ENCODE peak calls at places on chromosomes 12 and 14, in eight cellular contexts. L is mammary epithelial cell, Y is MCF 10A, H is coronary artery, K is fibroblast of mammary gland, N is nephron progenitor cell, I is fibroblast of lung, O is type B pancreatic cell. B is an unnamed sample.
A peak's percentile ranks its signal among the peaks of the same experiment; 100 is the strongest.

GRCh38 chr12:91155990-91156389 is 26.6 kb downstream of the DCN start:
- DNase-seq in L (no peak), Y (no peak), H (no peak), K (no peak), N (no peak), I (no peak), O (no peak), B (no peak)

GRCh38 chr14:90750701-90751100 is 65.5 kb downstream of the TTC7B start:
- DNase-seq in L (no peak), Y (no peak), H (no peak), K (no peak), N (no peak), I (no peak), O (no peak), B (peak; percentile 8)

GRCh38 chr14:32703246-32703645 is 235.4 kb upstream of the NPAS3 start:
- DNase-seq in L (no peak), Y (no peak), H (no peak), K (peak; percentile 43), N (no peak), I (peak; percentile 63), O (no peak), B (no peak)

GRCh38 chr14:66359500-66359899 is 126.7 kb upstream of the CCDC196 start:
- DNase-seq in L (peak; percentile 25), Y (peak; percentile 65), H (no peak), K (peak; percentile 77), N (peak; percentile 31), I (peak; percentile 67), O (no peak), B (no peak)

GRCh38 chr12:76895796-76896195 is 17.0 kb upstream of the CSRP2 start:
- DNase-seq in L (no peak), Y (no peak), H (no peak), K (no peak), N (no peak), I (no peak), O (no peak), B (no peak)

GRCh38 chr12:123938679-123939480 is 33.8 kb downstream of the CCDC92 start:
- DNase-seq in L (no peak), Y (no peak), H (no peak), K (peak; percentile 6), N (peak; percentile 35), I (no peak), O (no peak), B (no peak)

GRCh38 chr12:81800298-81801148 is 41.4 kb upstream of the PPFIA2 start:
- DNase-seq in L (no peak), Y (no peak), H (peak; percentile 77), K (peak; percentile 71), N (no peak), I (peak; percentile 79), O (no peak), B (no peak)

GRCh38 chr12:89439946-89440345 is 84.7 kb downstream of the GALNT4 start:
- DNase-seq in L (peak; percentile 60), Y (peak; percentile 30), H (no peak), K (peak; percentile 70), N (no peak), I (peak; percentile 66), O (no peak), B (no peak)

GRCh38 chr12:15778126-15778525 is 11.1 kb downstream of the EPS8 start:
- DNase-seq in L (peak; percentile 59), Y (no peak), H (no peak), K (peak; percentile 54), N (no peak), I (peak; percentile 88), O (no peak), B (no peak)

GRCh38 chr12:15777355-15778012 is 11.7 kb downstream of the EPS8 start:
- DNase-seq in L (no peak), Y (no peak), H (no peak), K (no peak), N (no peak), I (peak; percentile 20), O (no peak), B (no peak)

GRCh38 chr12:15782667-15783066 is 6.5 kb downstream of the EPS8 start:
- DNase-seq in L (no peak), Y (peak; percentile 51), H (no peak), K (peak; percentile 66), N (no peak), I (peak; percentile 74), O (no peak), B (no peak)

GRCh38 chr12:15783288-15783687 is 5.9 kb downstream of the EPS8 start:
- DNase-seq in L (no peak), Y (no peak), H (no peak), K (no peak), N (no peak), I (peak; percentile 24), O (no peak), B (no peak)

DNA sequence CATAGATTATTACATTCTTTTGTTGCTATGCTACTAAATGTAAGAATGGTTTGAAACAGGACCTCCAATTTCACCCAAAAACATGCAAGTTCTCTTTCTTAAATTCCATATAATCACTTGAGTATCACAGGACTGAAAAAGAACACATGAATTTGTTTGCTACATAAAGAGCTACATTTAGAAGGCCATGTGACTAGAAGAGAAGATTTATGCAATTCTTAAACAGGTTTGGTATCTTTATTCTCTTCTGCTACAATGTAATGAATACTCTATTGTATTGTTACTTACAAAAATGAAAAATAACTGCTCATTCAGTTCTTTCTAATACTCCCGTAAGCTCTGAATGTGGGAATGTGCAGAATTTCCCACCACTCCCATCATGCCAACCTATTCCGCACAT is 9.3 kb downstream of the EPS8 start:
- DNase-seq in L (peak; percentile 25), Y (no peak), H (no peak), K (no peak), N (no peak), I (peak; percentile 2), O (no peak), B (no peak)
- TF ChIP-seq CTCF in L (no peak), Y (no peak), H (no peak), K (no peak), N (no peak), I (no peak), O (no peak), B (no peak)

GRCh38 chr14:23055621-23056256 is 1.6 kb downstream of the CDH24 start:
- DNase-seq in L (no peak), Y (peak; percentile 46), H (no peak), K (peak; percentile 51), N (no peak), I (peak; percentile 34), O (no peak), B (no peak)

GRCh38 chr14:23055147-23055550 is 2.2 kb downstream of the CDH24 start:
- DNase-seq in L (no peak), Y (no peak), H (no peak), K (no peak), N (no peak), I (no peak), O (no peak), B (no peak)

GRCh38 chr14:23052671-23053070 is 4.6 kb downstream of the CDH24 start:
- DNase-seq in L (no peak), Y (no peak), H (no peak), K (no peak), N (no peak), I (no peak), O (no peak), B (no peak)

GRCh38 chr14:23053426-23053825 is 3.9 kb downstream of the CDH24 start:
- DNase-seq in L (no peak), Y (no peak), H (no peak), K (no peak), N (no peak), I (no peak), O (no peak), B (no peak)

DNA sequence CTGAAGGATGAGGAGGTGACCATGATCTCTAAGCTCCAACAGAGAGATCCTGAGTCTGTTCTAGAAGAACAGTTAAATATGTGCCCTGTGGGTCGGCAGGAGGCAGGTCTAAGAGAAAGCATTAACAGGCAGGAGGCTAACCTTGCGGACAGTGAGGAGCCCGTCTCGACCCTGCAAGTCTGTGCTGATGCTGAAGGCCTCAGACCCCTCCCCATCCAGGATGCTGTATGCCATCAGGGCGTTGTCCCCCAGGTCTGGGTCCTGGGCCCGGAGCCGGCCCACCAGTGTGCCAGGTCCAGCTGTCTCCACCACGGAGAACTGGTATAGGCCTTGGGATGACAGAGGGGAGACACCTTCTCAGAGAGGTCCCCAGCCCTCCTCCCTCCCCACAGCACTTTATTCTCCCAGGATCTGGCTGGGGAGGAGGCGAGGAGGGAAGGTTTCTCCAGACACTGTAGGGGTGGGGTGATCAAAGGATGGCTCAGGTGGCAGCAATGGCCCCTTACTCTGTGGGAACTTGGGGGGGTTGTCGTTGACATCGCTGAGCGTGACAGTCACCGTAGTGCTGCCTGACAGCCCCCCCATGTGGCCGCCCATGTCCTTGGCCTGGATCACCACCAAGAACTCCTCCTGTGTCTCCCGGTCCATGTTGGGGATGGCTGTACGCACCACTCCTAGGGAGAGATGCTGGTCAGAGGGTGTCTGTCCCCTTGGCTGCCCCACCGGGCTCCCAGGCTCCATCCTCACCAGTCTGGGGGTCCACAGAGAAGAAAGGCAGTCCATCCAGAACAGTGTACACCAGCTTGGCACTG is 3.1 kb downstream of the CDH24 start:
- DNase-seq in L (no peak), Y (no peak), H (no peak), K (no peak), N (peak; percentile 59), I (no peak), O (no peak), B (no peak)
- TF ChIP-seq CTCF in L (no peak), Y (no peak), H (no peak), K (peak; percentile 24), N (peak; percentile 31), I (peak; percentile 13), O (peak; percentile 47), B (peak; percentile 33)

GRCh38 chr12:57234233-57234570 is 4.7 kb downstream of the SHMT2 start:
- DNase-seq in L (no peak), Y (no peak), H (no peak), K (no peak), N (no peak), I (no peak), O (no peak), B (no peak)

GRCh38 chr12:57236224-57236924 is 6.9 kb downstream of the SHMT2 start:
- DNase-seq in L (no peak), Y (no peak), H (no peak), K (no peak), N (peak; percentile 69), I (no peak), O (no peak), B (no peak)

GRCh38 chr12:57235728-57236131 is 6.2 kb downstream of the SHMT2 start:
- DNase-seq in L (no peak), Y (no peak), H (no peak), K (no peak), N (no peak), I (no peak), O (no peak), B (no peak)

GRCh38 chr12:57234571-57235011 is 5.1 kb downstream of the SHMT2 start:
- DNase-seq in L (no peak), Y (no peak), H (no peak), K (no peak), N (no peak), I (no peak), O (no peak), B (no peak)

GRCh38 chr12:57235012-57235727 is 5.7 kb downstream of the SHMT2 start:
- DNase-seq in L (no peak), Y (no peak), H (peak; percentile 90), K (no peak), N (no peak), I (peak; percentile 41), O (no peak), B (peak; percentile 97)
- TF ChIP-seq CTCF in L (no peak), Y (no peak), H (no peak), K (no peak), N (no peak), I (peak; percentile 27), O (no peak), B (peak; percentile 14)

DNA sequence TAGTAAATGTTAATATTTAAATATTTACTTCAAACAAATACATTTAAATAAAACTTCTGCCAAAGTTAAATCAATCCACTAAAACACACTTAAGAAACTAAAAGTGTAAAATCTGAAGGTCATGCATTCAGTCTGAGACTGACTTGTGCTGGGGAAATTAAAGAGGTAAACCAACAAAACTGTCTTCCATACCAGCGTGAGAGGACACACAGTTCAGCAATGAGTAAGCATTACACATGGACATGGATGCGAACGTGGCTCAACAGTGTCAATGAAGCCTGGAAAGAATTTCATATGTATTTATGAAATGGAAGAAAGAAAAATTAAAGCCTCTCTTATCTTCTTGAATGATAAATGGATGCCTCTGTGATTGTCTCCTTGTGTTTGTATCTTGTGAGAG is 1052.3 kb downstream of the AACS start:
- DNase-seq in L (no peak), Y (no peak), H (no peak), K (no peak), N (no peak), I (no peak), O (no peak), B (no peak)
- TF ChIP-seq CTCF in L (no peak), Y (no peak), H (no peak), K (no peak), N (no peak), I (no peak), O (no peak), B (no peak)

B was measured in osteocyte.